ENCODE peak calls at places on chromosomes 2 and 18, in four cellular contexts. One of them, this sample, is unnamed.

GRCh38 chr2:118169359-118170005 is 81.2 kb downstream of the INSIG2 start:
- DNase-seq in endothelial cell of umbilical vein: no peak
- DNase-seq in IMR-90: no peak
- DNase-seq in GM12878: no peak
- DNase-seq in this sample: no peak

GRCh38 chr2:168948621-168949212 is 47.6 kb downstream of the G6PC2 start:
- DNase-seq in endothelial cell of umbilical vein: peak; percentile 31
- DNase-seq in IMR-90: peak; percentile 6
- DNase-seq in GM12878: no peak
- DNase-seq in this sample: peak; percentile 65

GRCh38 chr2:23042176-23042909 is 342.6 kb upstream of the KLHL29 start:
- DNase-seq in endothelial cell of umbilical vein: no peak
- DNase-seq in IMR-90: no peak
- DNase-seq in GM12878: no peak
- DNase-seq in this sample: no peak

GRCh38 chr18:25985999-25986398 is 104.4 kb downstream of the SS18 start:
- DNase-seq in endothelial cell of umbilical vein: no peak
- DNase-seq in IMR-90: no peak
- DNase-seq in GM12878: no peak
- DNase-seq in this sample: no peak

GRCh38 chr2:174951746-174952145 is 53.4 kb downstream of the CHN1 start:
- DNase-seq in endothelial cell of umbilical vein: no peak
- DNase-seq in IMR-90: peak; percentile 87
- DNase-seq in GM12878: no peak
- DNase-seq in this sample: no peak

GRCh38 chr2:133737597-133737996 is 169.3 kb upstream of the NCKAP5 start:
- DNase-seq in endothelial cell of umbilical vein: no peak
- DNase-seq in IMR-90: peak; percentile 69
- DNase-seq in GM12878: no peak
- DNase-seq in this sample: no peak

GRCh38 chr2:98736464-98736889 is 5.5 kb upstream of the MGAT4A start:
- DNase-seq in endothelial cell of umbilical vein: peak; percentile 6
- DNase-seq in IMR-90: no peak
- DNase-seq in GM12878: no peak
- DNase-seq in this sample: no peak

GRCh38 chr2:172106128-172106961 is 3.6 kb upstream of the DLX2 start:
- DNase-seq in endothelial cell of umbilical vein: peak; percentile 49
- DNase-seq in IMR-90: peak; percentile 43
- DNase-seq in GM12878: no peak
- DNase-seq in this sample: peak; percentile 53

GRCh38 chr2:85706063-85706462 is 11.9 kb downstream of the GNLY start:
- DNase-seq in endothelial cell of umbilical vein: no peak
- DNase-seq in IMR-90: no peak
- DNase-seq in GM12878: no peak
- DNase-seq in this sample: no peak

GRCh38 chr18:53527365-53527764 is 697.1 kb downstream of the MBD2 start:
- DNase-seq in endothelial cell of umbilical vein: no peak
- DNase-seq in IMR-90: no peak
- DNase-seq in GM12878: no peak
- DNase-seq in this sample: no peak

GRCh38 chr2:68230246-68231060 is 21.9 kb downstream of the PPP3R1 start:
- DNase-seq in endothelial cell of umbilical vein: peak; percentile 55
- DNase-seq in IMR-90: peak; percentile 47
- DNase-seq in GM12878: no peak
- DNase-seq in this sample: no peak

GRCh38 chr2:146523218-146523617 is 1321.6 kb upstream of the ACVR2A start:
- DNase-seq in endothelial cell of umbilical vein: peak; percentile 16
- DNase-seq in IMR-90: peak; percentile 9
- DNase-seq in GM12878: no peak
- DNase-seq in this sample: no peak

GRCh38 chr2:70988151-70988550 is 6.5 kb downstream of the TEX261 start:
- DNase-seq in endothelial cell of umbilical vein: no peak
- DNase-seq in IMR-90: no peak
- DNase-seq in GM12878: no peak
- DNase-seq in this sample: no peak

GRCh38 chr2:86021396-86022378 is 84.0 kb downstream of the POLR1A start:
- DNase-seq in endothelial cell of umbilical vein: no peak
- DNase-seq in IMR-90: no peak
- DNase-seq in GM12878: no peak
- DNase-seq in this sample: no peak

GRCh38 chr2:98394595-98395153 is 48.4 kb downstream of the CNGA3 start:
- DNase-seq in endothelial cell of umbilical vein: peak; percentile 84
- DNase-seq in IMR-90: peak; percentile 12
- DNase-seq in GM12878: no peak
- DNase-seq in this sample: no peak

GRCh38 chr2:32632089-32632488 is 4.2 kb downstream of the TTC27 start:
- DNase-seq in endothelial cell of umbilical vein: no peak
- DNase-seq in IMR-90: peak; percentile 63
- DNase-seq in GM12878: no peak
- DNase-seq in this sample: no peak

GRCh38 chr2:144659731-144660275 is 139.9 kb upstream of the ZEB2 start:
- DNase-seq in endothelial cell of umbilical vein: no peak
- DNase-seq in IMR-90: peak; percentile 88
- DNase-seq in GM12878: no peak
- DNase-seq in this sample: peak; percentile 60

GRCh38 chr2:53787911-53788289 is 1.1 kb downstream of the ERLEC1 start:
- DNase-seq in endothelial cell of umbilical vein: no peak
- DNase-seq in IMR-90: no peak
- DNase-seq in GM12878: no peak
- DNase-seq in this sample: no peak

GRCh38 chr2:147382322-147382948 is 462.4 kb upstream of the ACVR2A start:
- DNase-seq in endothelial cell of umbilical vein: no peak
- DNase-seq in IMR-90: no peak
- DNase-seq in GM12878: no peak
- DNase-seq in this sample: no peak

GRCh38 chr2:38239452-38239851 is 137.6 kb downstream of the ATL2 start:
- DNase-seq in endothelial cell of umbilical vein: no peak
- DNase-seq in IMR-90: no peak
- DNase-seq in GM12878: no peak
- DNase-seq in this sample: no peak

GRCh38 chr2:189959450-189959849 is 103.1 kb downstream of the MSTN start:
- DNase-seq in endothelial cell of umbilical vein: no peak
- DNase-seq in IMR-90: no peak
- DNase-seq in GM12878: no peak
- DNase-seq in this sample: no peak

GRCh38 chr18:80086281-80086680 is 22.8 kb upstream of the ADNP2 start:
- DNase-seq in endothelial cell of umbilical vein: no peak
- DNase-seq in IMR-90: peak; percentile 49
- DNase-seq in GM12878: no peak
- DNase-seq in this sample: no peak

GRCh38 chr18:78790960-78791359 is 188.7 kb upstream of the SALL3 start:
- DNase-seq in endothelial cell of umbilical vein: no peak
- DNase-seq in IMR-90: no peak
- DNase-seq in GM12878: no peak
- DNase-seq in this sample: no peak

GRCh38 chr2:100281521-100282438 is 40.5 kb downstream of the LONRF2 start:
- DNase-seq in endothelial cell of umbilical vein: peak; percentile 62
- DNase-seq in IMR-90: no peak
- DNase-seq in GM12878: no peak
- DNase-seq in this sample: peak; percentile 62
- TF ChIP-seq FOS in endothelial cell of umbilical vein: no peak
- TF ChIP-seq FOS in IMR-90: no peak
- TF ChIP-seq FOS in GM12878: no peak
- TF ChIP-seq FOS in this sample: no peak

GRCh38 chr2:8002765-8003393 is 679.0 kb upstream of the ID2 start:
- DNase-seq in endothelial cell of umbilical vein: no peak
- DNase-seq in IMR-90: no peak
- DNase-seq in GM12878: peak; percentile 80
- DNase-seq in this sample: no peak

GRCh38 chr2:8003462-8004075 is 678.3 kb upstream of the ID2 start:
- DNase-seq in endothelial cell of umbilical vein: no peak
- DNase-seq in IMR-90: peak; percentile 70
- DNase-seq in GM12878: no peak
- DNase-seq in this sample: peak; percentile 13

GRCh38 chr2:7997279-7997678 is 684.6 kb upstream of the ID2 start:
- DNase-seq in endothelial cell of umbilical vein: no peak
- DNase-seq in IMR-90: no peak
- DNase-seq in GM12878: no peak
- DNase-seq in this sample: no peak

GRCh38 chr2:8000861-8001260 is 681.0 kb upstream of the ID2 start:
- DNase-seq in endothelial cell of umbilical vein: no peak
- DNase-seq in IMR-90: peak; percentile 6
- DNase-seq in GM12878: no peak
- DNase-seq in this sample: no peak

DNA sequence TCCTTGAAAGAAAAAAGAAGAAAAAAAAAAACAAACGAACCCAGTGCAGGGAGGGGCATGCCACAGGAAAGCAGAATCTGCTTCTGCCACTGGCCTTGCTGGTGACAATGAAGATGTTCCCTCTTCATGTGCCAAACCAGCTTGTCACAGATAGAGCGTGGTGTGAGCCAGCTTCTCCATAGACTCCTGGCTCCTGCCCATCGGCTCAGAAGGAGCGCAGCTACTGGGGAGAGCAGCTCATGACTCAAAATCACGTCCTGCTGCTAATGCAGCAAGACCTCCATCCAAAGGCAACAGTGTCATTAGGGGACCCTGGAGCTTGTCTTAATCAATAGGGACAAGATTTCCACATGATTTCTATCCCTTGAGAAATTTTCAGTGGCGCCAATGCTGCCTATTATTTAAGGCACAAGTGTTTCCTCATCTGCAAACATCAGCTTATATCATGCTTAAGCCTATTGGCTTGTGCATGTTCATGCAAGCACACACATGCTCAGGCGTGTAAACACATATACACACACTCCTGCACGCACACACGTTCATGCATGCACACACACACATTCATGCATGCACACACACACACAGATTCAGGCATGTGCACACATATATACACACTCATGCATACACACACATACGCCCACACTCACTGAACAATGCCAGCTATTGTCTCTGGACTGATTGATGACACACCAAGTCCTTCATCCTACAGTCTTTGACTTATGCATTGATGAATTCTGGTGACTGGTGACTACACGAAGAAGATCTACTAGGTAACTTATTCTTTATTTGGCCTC is 682.0 kb upstream of the ID2 start:
- DNase-seq in endothelial cell of umbilical vein: no peak
- DNase-seq in IMR-90: no peak
- DNase-seq in GM12878: no peak
- DNase-seq in this sample: no peak
- TF ChIP-seq FOS in endothelial cell of umbilical vein: no peak
- TF ChIP-seq FOS in IMR-90: no peak
- TF ChIP-seq FOS in GM12878: no peak
- TF ChIP-seq FOS in this sample: no peak

GRCh38 chr2:55620123-55620779 is 2.8 kb upstream of the PPP4R3B start:
- DNase-seq in endothelial cell of umbilical vein: no peak
- DNase-seq in IMR-90: peak; percentile 14
- DNase-seq in GM12878: no peak
- DNase-seq in this sample: no peak
- TF ChIP-seq FOS in endothelial cell of umbilical vein: no peak
- TF ChIP-seq FOS in IMR-90: no peak
- TF ChIP-seq FOS in GM12878: no peak
- TF ChIP-seq FOS in this sample: no peak

GRCh38 chr18:2536063-2536462 is 35.2 kb downstream of the METTL4 start:
- DNase-seq in endothelial cell of umbilical vein: no peak
- DNase-seq in IMR-90: no peak
- DNase-seq in GM12878: no peak
- DNase-seq in this sample: no peak

GRCh38 chr18:2534906-2535305 is 36.4 kb downstream of the METTL4 start:
- DNase-seq in endothelial cell of umbilical vein: no peak
- DNase-seq in IMR-90: no peak
- DNase-seq in GM12878: no peak
- DNase-seq in this sample: no peak

GRCh38 chr18:2535419-2535910 is 35.8 kb downstream of the METTL4 start:
- DNase-seq in endothelial cell of umbilical vein: no peak
- DNase-seq in IMR-90: no peak
- DNase-seq in GM12878: no peak
- DNase-seq in this sample: no peak

GRCh38 chr18:2537281-2537680 is 34.0 kb downstream of the METTL4 start:
- DNase-seq in endothelial cell of umbilical vein: no peak
- DNase-seq in IMR-90: no peak
- DNase-seq in GM12878: no peak
- DNase-seq in this sample: no peak

GRCh38 chr18:2536493-2536892 is 34.8 kb downstream of the METTL4 start:
- DNase-seq in endothelial cell of umbilical vein: no peak
- DNase-seq in IMR-90: peak; percentile 72
- DNase-seq in GM12878: no peak
- DNase-seq in this sample: no peak
- TF ChIP-seq FOS in endothelial cell of umbilical vein: no peak
- TF ChIP-seq FOS in IMR-90: no peak
- TF ChIP-seq FOS in GM12878: no peak
- TF ChIP-seq FOS in this sample: no peak

GRCh38 chr2:36433311-36434217 is 78.0 kb downstream of the CRIM1 start:
- DNase-seq in endothelial cell of umbilical vein: no peak
- DNase-seq in IMR-90: peak; percentile 59
- DNase-seq in GM12878: no peak
- DNase-seq in this sample: no peak
- TF ChIP-seq FOS in endothelial cell of umbilical vein: no peak
- TF ChIP-seq FOS in IMR-90: no peak
- TF ChIP-seq FOS in GM12878: no peak
- TF ChIP-seq FOS in this sample: no peak

DNA sequence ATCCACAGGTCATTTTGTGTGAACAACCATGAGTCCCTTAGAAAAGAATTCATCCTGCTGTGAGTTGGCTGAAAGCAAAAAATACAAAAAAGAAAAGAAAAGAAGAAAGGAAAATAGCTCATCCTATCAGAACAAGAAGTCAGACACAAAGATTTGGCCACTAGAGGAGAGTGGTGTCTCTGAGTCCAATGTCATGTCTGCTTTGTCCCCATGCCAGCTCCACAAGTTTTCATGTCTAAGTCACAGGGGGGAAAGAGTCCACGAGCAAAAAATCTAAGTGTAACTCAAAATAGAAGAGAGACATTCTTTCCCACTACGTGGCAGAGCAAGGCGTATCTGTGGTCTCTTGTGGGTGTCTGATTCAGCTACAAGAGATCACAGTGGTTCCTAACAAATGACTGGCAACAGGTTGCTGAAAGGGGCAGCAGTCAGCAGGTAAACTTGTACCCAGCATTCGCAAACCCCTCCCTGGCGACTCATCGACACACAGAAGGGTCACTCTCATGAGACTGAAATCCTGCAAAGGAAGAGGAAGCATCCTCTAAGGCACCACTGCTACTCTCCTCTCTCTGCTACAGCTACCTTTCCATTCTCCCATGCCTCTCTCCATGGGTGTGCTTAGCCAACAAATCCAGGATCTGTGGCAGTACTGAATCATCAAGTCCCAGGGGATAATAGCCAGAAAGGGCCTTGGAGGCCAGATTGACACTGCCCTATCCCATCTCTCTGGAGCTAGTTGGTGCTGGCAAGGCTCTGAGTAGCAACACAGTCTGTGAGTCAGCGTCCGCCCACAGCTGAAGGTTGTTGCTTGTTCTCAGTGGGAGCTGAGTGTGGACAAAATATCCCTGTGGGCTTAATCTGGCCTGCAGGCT is 123.0 kb upstream of the SLC39A10 start:
- DNase-seq in endothelial cell of umbilical vein: no peak
- DNase-seq in IMR-90: peak; percentile 94
- DNase-seq in GM12878: no peak
- DNase-seq in this sample: peak; percentile 67
- TF ChIP-seq FOS in endothelial cell of umbilical vein: no peak
- TF ChIP-seq FOS in IMR-90: peak; percentile 71
- TF ChIP-seq FOS in GM12878: no peak
- TF ChIP-seq FOS in this sample: no peak

GRCh38 chr2:95334916-95335641 is 37.9 kb downstream of the KCNIP3 start:
- DNase-seq in endothelial cell of umbilical vein: no peak
- DNase-seq in IMR-90: peak; percentile 47
- DNase-seq in GM12878: no peak
- DNase-seq in this sample: no peak
- TF ChIP-seq FOS in endothelial cell of umbilical vein: no peak
- TF ChIP-seq FOS in IMR-90: no peak
- TF ChIP-seq FOS in GM12878: no peak
- TF ChIP-seq FOS in this sample: no peak